ENCODE peak calls at places on chromosomes 3 and 15, in seven cellular contexts. One of them, this sample, is unnamed.

GRCh38 chr3:52220380-52221026 is 4.9 kb downstream of the TLR9 start:
- DNase-seq in mucosa of gallbladder: peak
- DNase-seq in HTR-8/SVneo: peak
- DNase-seq in left colon: peak
- DNase-seq in cardiac fibroblast: peak
- DNase-seq in stimulated activated CD8-positive, alpha-beta memory T cell treated with anti-CD3 and anti-CD28 coated beads, Interleukin-4, amount 100 ng/mL, for 1 hour: peak
- DNase-seq in stimulated activated CD4-positive, alpha-beta T cell treated with anti-CD3 and anti-CD28 coated beads, Interleukin-1b, Interleukin-23, amount 100 ng/mL, for 4 hours: peak
- DNase-seq in this sample: peak

GRCh38 chr15:81752149-81752942 is 293.5 kb downstream of the MEX3B start:
- DNase-seq in mucosa of gallbladder: peak
- DNase-seq in HTR-8/SVneo: peak
- DNase-seq in left colon: peak
- DNase-seq in cardiac fibroblast: peak
- DNase-seq in stimulated activated CD8-positive, alpha-beta memory T cell treated with anti-CD3 and anti-CD28 coated beads, Interleukin-4, amount 100 ng/mL, for 1 hour: no peak
- DNase-seq in stimulated activated CD4-positive, alpha-beta T cell treated with anti-CD3 and anti-CD28 coated beads, Interleukin-1b, Interleukin-23, amount 100 ng/mL, for 4 hours: no peak
- DNase-seq in this sample: peak

GRCh38 chr15:66844041-66844746 is 142.2 kb downstream of the SMAD6 start:
- DNase-seq in mucosa of gallbladder: no peak
- DNase-seq in HTR-8/SVneo: no peak
- DNase-seq in left colon: no peak
- DNase-seq in cardiac fibroblast: no peak
- DNase-seq in stimulated activated CD8-positive, alpha-beta memory T cell treated with anti-CD3 and anti-CD28 coated beads, Interleukin-4, amount 100 ng/mL, for 1 hour: no peak
- DNase-seq in stimulated activated CD4-positive, alpha-beta T cell treated with anti-CD3 and anti-CD28 coated beads, Interleukin-1b, Interleukin-23, amount 100 ng/mL, for 4 hours: no peak
- DNase-seq in this sample: no peak

GRCh38 chr3:100210777-100211145 is 50.0 kb upstream of the TBC1D23 start:
- DNase-seq in mucosa of gallbladder: peak
- DNase-seq in HTR-8/SVneo: no peak
- DNase-seq in left colon: no peak
- DNase-seq in cardiac fibroblast: peak
- DNase-seq in stimulated activated CD8-positive, alpha-beta memory T cell treated with anti-CD3 and anti-CD28 coated beads, Interleukin-4, amount 100 ng/mL, for 1 hour: no peak
- DNase-seq in stimulated activated CD4-positive, alpha-beta T cell treated with anti-CD3 and anti-CD28 coated beads, Interleukin-1b, Interleukin-23, amount 100 ng/mL, for 4 hours: no peak
- DNase-seq in this sample: no peak

GRCh38 chr15:29516929-29517328 is 247.3 kb upstream of the NSMCE3 start:
- DNase-seq in mucosa of gallbladder: no peak
- DNase-seq in HTR-8/SVneo: no peak
- DNase-seq in left colon: no peak
- DNase-seq in cardiac fibroblast: no peak
- DNase-seq in stimulated activated CD8-positive, alpha-beta memory T cell treated with anti-CD3 and anti-CD28 coated beads, Interleukin-4, amount 100 ng/mL, for 1 hour: no peak
- DNase-seq in stimulated activated CD4-positive, alpha-beta T cell treated with anti-CD3 and anti-CD28 coated beads, Interleukin-1b, Interleukin-23, amount 100 ng/mL, for 4 hours: no peak
- DNase-seq in this sample: no peak

GRCh38 chr15:62059818-62060115 is 480 bp downstream of the VPS13C start:
- DNase-seq in mucosa of gallbladder: peak
- DNase-seq in HTR-8/SVneo: peak
- DNase-seq in left colon: peak
- DNase-seq in cardiac fibroblast: peak
- DNase-seq in stimulated activated CD8-positive, alpha-beta memory T cell treated with anti-CD3 and anti-CD28 coated beads, Interleukin-4, amount 100 ng/mL, for 1 hour: no peak
- DNase-seq in stimulated activated CD4-positive, alpha-beta T cell treated with anti-CD3 and anti-CD28 coated beads, Interleukin-1b, Interleukin-23, amount 100 ng/mL, for 4 hours: peak
- DNase-seq in this sample: peak

GRCh38 chr15:41930221-41930866 is 36.5 kb upstream of the SPTBN5 start:
- DNase-seq in mucosa of gallbladder: no peak
- DNase-seq in HTR-8/SVneo: peak
- DNase-seq in left colon: peak
- DNase-seq in cardiac fibroblast: peak
- DNase-seq in stimulated activated CD8-positive, alpha-beta memory T cell treated with anti-CD3 and anti-CD28 coated beads, Interleukin-4, amount 100 ng/mL, for 1 hour: no peak
- DNase-seq in stimulated activated CD4-positive, alpha-beta T cell treated with anti-CD3 and anti-CD28 coated beads, Interleukin-1b, Interleukin-23, amount 100 ng/mL, for 4 hours: no peak
- DNase-seq in this sample: peak

GRCh38 chr15:93107646-93108045 is 18.6 kb upstream of the RGMA start:
- DNase-seq in mucosa of gallbladder: no peak
- DNase-seq in HTR-8/SVneo: no peak
- DNase-seq in left colon: no peak
- DNase-seq in cardiac fibroblast: no peak
- DNase-seq in stimulated activated CD8-positive, alpha-beta memory T cell treated with anti-CD3 and anti-CD28 coated beads, Interleukin-4, amount 100 ng/mL, for 1 hour: no peak
- DNase-seq in stimulated activated CD4-positive, alpha-beta T cell treated with anti-CD3 and anti-CD28 coated beads, Interleukin-1b, Interleukin-23, amount 100 ng/mL, for 4 hours: no peak
- DNase-seq in this sample: no peak

GRCh38 chr15:48631191-48631770 is 14.2 kb downstream of the FBN1 start:
- DNase-seq in mucosa of gallbladder: no peak
- DNase-seq in HTR-8/SVneo: no peak
- DNase-seq in left colon: no peak
- DNase-seq in cardiac fibroblast: peak
- DNase-seq in stimulated activated CD8-positive, alpha-beta memory T cell treated with anti-CD3 and anti-CD28 coated beads, Interleukin-4, amount 100 ng/mL, for 1 hour: no peak
- DNase-seq in stimulated activated CD4-positive, alpha-beta T cell treated with anti-CD3 and anti-CD28 coated beads, Interleukin-1b, Interleukin-23, amount 100 ng/mL, for 4 hours: no peak
- DNase-seq in this sample: peak

GRCh38 chr15:31091531-31091930 is 10.0 kb downstream of the TRPM1 start:
- DNase-seq in mucosa of gallbladder: no peak
- DNase-seq in HTR-8/SVneo: peak
- DNase-seq in left colon: no peak
- DNase-seq in cardiac fibroblast: no peak
- DNase-seq in stimulated activated CD8-positive, alpha-beta memory T cell treated with anti-CD3 and anti-CD28 coated beads, Interleukin-4, amount 100 ng/mL, for 1 hour: no peak
- DNase-seq in stimulated activated CD4-positive, alpha-beta T cell treated with anti-CD3 and anti-CD28 coated beads, Interleukin-1b, Interleukin-23, amount 100 ng/mL, for 4 hours: no peak
- DNase-seq in this sample: no peak

GRCh38 chr15:91264651-91265351 is 164.7 kb downstream of the SV2B start:
- DNase-seq in mucosa of gallbladder: no peak
- DNase-seq in HTR-8/SVneo: no peak
- DNase-seq in left colon: no peak
- DNase-seq in cardiac fibroblast: no peak
- DNase-seq in stimulated activated CD8-positive, alpha-beta memory T cell treated with anti-CD3 and anti-CD28 coated beads, Interleukin-4, amount 100 ng/mL, for 1 hour: no peak
- DNase-seq in stimulated activated CD4-positive, alpha-beta T cell treated with anti-CD3 and anti-CD28 coated beads, Interleukin-1b, Interleukin-23, amount 100 ng/mL, for 4 hours: no peak
- DNase-seq in this sample: no peak

GRCh38 chr3:141341536-141341935 is 26.8 kb upstream of the ZBTB38 start:
- DNase-seq in mucosa of gallbladder: no peak
- DNase-seq in HTR-8/SVneo: no peak
- DNase-seq in left colon: no peak
- DNase-seq in cardiac fibroblast: no peak
- DNase-seq in stimulated activated CD8-positive, alpha-beta memory T cell treated with anti-CD3 and anti-CD28 coated beads, Interleukin-4, amount 100 ng/mL, for 1 hour: no peak
- DNase-seq in stimulated activated CD4-positive, alpha-beta T cell treated with anti-CD3 and anti-CD28 coated beads, Interleukin-1b, Interleukin-23, amount 100 ng/mL, for 4 hours: no peak
- DNase-seq in this sample: no peak

This sample was measured in left cardiac atrium.